ENCODE peak calls at places on chromosomes 6 and 20, in five cellular contexts. A is adrenal gland; T is uterus; U is small intestine; H is CD8-positive, alpha-beta T cell. V is an unnamed sample. For H3K4me1, the result is how much of the 10 kb centered on the place peaks cover.

GRCh38 chr6:72689107-72689954 is 67.5 kb downstream of the KCNQ5 start:
- DNase-seq in A (no peak), T (no peak), U (no peak), H (no peak), V (no peak)

GRCh38 chr6:30260036-30260504 is 46.9 kb upstream of the TRIM26 start:
- DNase-seq in A (peak), T (no peak), U (no peak), H (no peak), V (no peak)

GRCh38 chr6:43779864-43780260 is 9.9 kb downstream of the VEGFA start:
- DNase-seq in A (peak), T (peak), U (no peak), H (no peak), V (no peak)

GRCh38 chr20:54123587-54124180 is 50.1 kb downstream of the CYP24A1 start:
- DNase-seq in A (peak), T (peak), U (peak), H (no peak), V (peak)

GRCh38 chr6:149454405-149454848 is 30.4 kb downstream of the ZC3H12D start:
- DNase-seq in A (peak), T (peak), U (peak), H (no peak), V (peak)

GRCh38 chr6:129981598-129981997 is 36.8 kb upstream of the L3MBTL3 start:
- DNase-seq in A (no peak), T (no peak), U (no peak), H (no peak), V (no peak)

GRCh38 chr20:56171087-56172012 is 77.2 kb upstream of the MC3R start:
- DNase-seq in A (peak), T (no peak), U (no peak), H (no peak), V (no peak)

GRCh38 chr6:72246926-72247325 is 360.6 kb downstream of the RIMS1 start:
- DNase-seq in A (no peak), T (no peak), U (no peak), H (no peak), V (no peak)

GRCh38 chr6:141443668-141444067 is 689.1 kb upstream of the GJE1 start:
- DNase-seq in A (no peak), T (no peak), U (no peak), H (no peak), V (no peak)

GRCh38 chr6:48765352-48765961 is 654.5 kb upstream of the PTCHD4 start:
- DNase-seq in A (peak), T (no peak), U (peak), H (no peak), V (peak)

GRCh38 chr6:2353412-2354137 is 108.2 kb upstream of the GMDS start:
- DNase-seq in A (peak), T (peak), U (peak), H (peak), V (peak)

DNA sequence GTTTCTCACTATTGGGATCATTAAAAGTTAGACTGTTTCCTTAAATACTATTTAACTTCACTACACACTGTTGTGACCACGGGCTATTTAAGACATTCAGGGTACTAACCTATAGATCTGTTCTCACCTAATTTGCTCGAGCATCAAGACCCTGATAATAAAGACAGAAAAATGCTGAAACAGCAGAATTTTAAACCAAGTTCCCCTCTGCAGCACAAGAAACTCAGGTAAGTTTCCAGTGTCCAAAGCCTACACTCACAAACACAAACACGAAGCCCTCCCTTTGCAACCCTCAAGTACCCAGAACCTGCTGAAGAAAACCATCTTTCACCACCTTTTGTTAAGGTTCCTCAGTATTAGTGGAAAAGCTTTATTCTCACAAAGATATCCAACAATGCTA is 4.0 kb downstream of the SNX5 start:
- DNase-seq in A (no peak), T (no peak), U (no peak), H (no peak), V (no peak)
- H3K27ac ChIP-seq in A (no peak), T (no peak), U (peak), H (no peak), V (no peak)

DNA sequence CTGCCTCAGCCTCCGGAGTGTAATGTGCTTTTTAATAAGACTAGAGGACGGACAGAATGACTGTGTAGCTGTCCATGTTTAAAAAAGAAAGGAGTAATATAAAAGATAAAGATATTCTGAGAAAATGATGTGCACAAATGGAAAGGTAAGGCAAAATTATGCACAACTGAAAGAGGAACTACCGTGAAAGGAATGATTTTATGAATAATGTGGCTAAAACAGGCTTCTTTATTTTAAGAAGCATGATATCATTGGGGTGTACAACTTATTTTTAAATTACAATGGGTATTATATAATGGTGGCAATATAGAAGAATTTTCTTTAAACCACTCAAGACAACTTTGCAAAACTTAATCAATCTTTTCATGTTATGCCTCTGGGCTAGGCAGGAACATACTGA is 78.1 kb downstream of the FIG4 start:
- DNase-seq in A (no peak), T (no peak), U (no peak), H (no peak), V (no peak)
- H3K4me3 ChIP-seq in A (no peak), T (no peak), U (no peak), H (no peak), V (no peak)

GRCh38 chr20:48750376-48750775 is 77.4 kb downstream of the PREX1 start:
- DNase-seq in A (no peak), T (no peak), U (no peak), H (no peak), V (no peak)
- H3K4me1 ChIP-seq in A (under half), T (under half), U (under half), H (half or more), V (under half)

GRCh38 chr6:116535109-116535508 is 10.4 kb downstream of the TRAPPC3L start:
- DNase-seq in A (no peak), T (no peak), U (no peak), H (no peak), V (no peak)

GRCh38 chr6:116531675-116532570 is 13.6 kb downstream of the TRAPPC3L start:
- DNase-seq in A (peak), T (peak), U (peak), H (peak), V (peak)

GRCh38 chr6:116536216-116536621 is 9.3 kb downstream of the TRAPPC3L start:
- DNase-seq in A (peak), T (no peak), U (peak), H (no peak), V (no peak)

GRCh38 chr6:116530436-116530835 is 15.0 kb downstream of the TRAPPC3L start:
- DNase-seq in A (no peak), T (no peak), U (no peak), H (no peak), V (no peak)

GRCh38 chr6:116533233-116533957 is 12.1 kb downstream of the TRAPPC3L start:
- DNase-seq in A (no peak), T (no peak), U (no peak), H (no peak), V (no peak)
- H3K27ac ChIP-seq in A (no peak), T (no peak), U (no peak), H (no peak), V (no peak)